ENCODE peak calls at places on chromosomes 7 and 10, in five cellular contexts. C, X, G, D and I are unnamed samples.
A peak's percentile ranks its signal among the peaks of the same experiment; 100 is the strongest.

GRCh38 chr7:137546671-137547070 is 203.1 kb upstream of the PTN start:
- DNase-seq in C (no peak), X (peak; percentile 24), G (no peak), D (no peak), I (no peak)

GRCh38 chr7:158828343-158829020 is 827 bp downstream of the ESYT2 start:
- DNase-seq in C (peak; percentile 57), X (no peak), G (no peak), D (no peak), I (no peak)

GRCh38 chr10:84541289-84541637 is 212.9 kb downstream of the CCSER2 start:
- DNase-seq in C (no peak), X (no peak), G (no peak), D (no peak), I (no peak)

GRCh38 chr7:11261470-11261869 is 287.8 kb downstream of the PHF14 start:
- DNase-seq in C (no peak), X (peak; percentile 3), G (no peak), D (no peak), I (no peak)

GRCh38 chr7:125675628-125676027 is 746.0 kb upstream of the POT1 start:
- DNase-seq in C (no peak), X (no peak), G (no peak), D (no peak), I (no peak)

GRCh38 chr7:150385240-150385830 is 6.2 kb downstream of the ZNF775 start:
- DNase-seq in C (no peak), X (no peak), G (no peak), D (no peak), I (no peak)

GRCh38 chr7:99497771-99498545 is 2.1 kb downstream of the ZNF394 start:
- DNase-seq in C (no peak), X (no peak), G (no peak), D (no peak), I (no peak)

GRCh38 chr7:83532229-83532628 is 116.7 kb downstream of the SEMA3E start:
- DNase-seq in C (no peak), X (peak; percentile 17), G (no peak), D (no peak), I (no peak)

DNA sequence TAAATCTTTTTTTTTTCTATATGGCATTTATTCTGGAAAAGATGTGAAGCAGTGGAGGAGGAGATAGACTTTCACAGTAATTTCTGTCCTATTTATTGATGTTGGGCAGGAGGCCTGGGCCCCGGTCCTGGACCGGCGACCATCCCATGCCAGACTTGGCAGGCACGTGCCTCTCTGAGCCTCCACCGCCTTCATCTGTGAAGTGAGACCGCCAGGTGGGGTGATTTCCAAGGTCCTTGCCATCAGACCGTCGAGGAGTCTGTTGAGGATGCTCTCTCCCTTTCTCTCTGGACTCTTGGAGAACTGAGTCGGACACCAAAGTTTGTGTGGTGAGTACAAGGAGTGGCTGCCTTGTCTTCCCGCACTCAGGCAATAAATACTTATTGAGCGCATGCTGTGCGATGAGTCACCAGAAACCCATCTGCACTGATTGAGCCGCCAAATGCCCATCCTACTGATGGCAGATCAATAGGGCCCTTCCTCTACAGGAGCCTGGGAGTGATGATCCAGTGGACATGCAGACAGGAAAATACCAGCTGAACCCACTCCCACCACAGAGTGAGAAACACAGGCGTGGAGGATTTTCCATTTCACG is 11.3 kb upstream of the PRKAG2 start:
- DNase-seq in C (no peak), X (peak; percentile 5), G (no peak), D (no peak), I (no peak)
- TF ChIP-seq CTCF in C (no peak), X (no peak), G (no peak), D (no peak), I (no peak)

GRCh38 chr7:27248911-27249723 is 6.5 kb downstream of the EVX1 start:
- DNase-seq in C (no peak), X (no peak), G (no peak), D (no peak), I (no peak)
- H3K4me3 ChIP-seq in C (no peak overlapping the region), X (no peak overlapping the region), G (no peak overlapping the region), D (no peak overlapping the region), I (no peak overlapping the region)

GRCh38 chr10:34260904-34261303 is 554.2 kb downstream of the PARD3 start:
- DNase-seq in C (no peak), X (no peak), G (no peak), D (no peak), I (no peak)

GRCh38 chr10:34262965-34263364 is 552.1 kb downstream of the PARD3 start:
- DNase-seq in C (no peak), X (no peak), G (no peak), D (no peak), I (no peak)
- TF ChIP-seq CTCF in C (no peak), X (no peak), G (peak; percentile 38), D (no peak), I (no peak)

GRCh38 chr10:62912086-62912485 is 95.9 kb upstream of the EGR2 start:
- DNase-seq in C (no peak), X (no peak), G (no peak), D (no peak), I (no peak)
- H3K4me3 ChIP-seq in C (no peak overlapping the region), X (no peak overlapping the region), G (no peak overlapping the region), D (no peak overlapping the region), I (no peak overlapping the region)

DNA sequence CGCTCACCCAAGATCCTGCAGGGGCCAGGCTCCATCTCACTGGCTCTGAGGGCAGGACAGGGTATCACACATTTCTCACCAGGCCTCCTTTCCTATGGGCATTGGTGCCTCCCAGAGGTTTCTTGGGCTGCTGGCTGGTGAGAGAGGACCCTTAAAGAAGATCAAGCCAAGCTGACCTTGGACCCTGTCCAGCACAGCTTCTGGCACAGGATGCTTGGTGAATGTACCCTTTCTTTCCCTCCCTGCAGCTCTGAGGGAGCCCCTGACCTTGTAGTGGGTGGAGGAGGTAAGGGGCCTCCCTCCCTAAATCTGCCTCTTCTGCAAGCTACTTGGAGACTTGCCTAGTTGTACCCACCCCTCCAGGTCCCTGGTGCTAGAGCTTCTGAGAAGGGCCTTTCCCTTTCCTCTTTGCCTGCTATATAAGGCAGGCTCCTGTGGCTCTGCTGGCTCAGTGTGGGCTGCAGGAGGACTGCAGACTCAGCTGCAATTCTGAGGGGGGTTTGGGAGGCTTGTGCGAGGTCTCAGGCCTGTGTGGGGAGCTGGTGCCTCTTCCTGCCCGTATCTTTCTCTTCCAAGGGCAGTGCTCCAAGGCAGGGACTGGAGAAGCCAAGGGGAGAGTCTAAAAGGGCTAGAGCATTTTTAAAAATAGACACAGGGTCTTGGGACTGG is 11.8 kb upstream of the TRIM8 start:
- DNase-seq in C (no peak), X (peak; percentile 43), G (no peak), D (no peak), I (no peak)
- TF ChIP-seq CTCF in C (no peak), X (no peak), G (no peak), D (no peak), I (no peak)

GRCh38 chr10:112792487-112793196 is 157.4 kb upstream of the TCF7L2 start:
- DNase-seq in C (peak; percentile 71), X (peak; percentile 25), G (no peak), D (no peak), I (no peak)

GRCh38 chr10:112794201-112794600 is 155.8 kb upstream of the TCF7L2 start:
- DNase-seq in C (no peak), X (no peak), G (no peak), D (no peak), I (no peak)

GRCh38 chr10:112791447-112791846 is 158.6 kb upstream of the TCF7L2 start:
- DNase-seq in C (no peak), X (no peak), G (no peak), D (no peak), I (no peak)

GRCh38 chr10:112795067-112795466 is 155.0 kb upstream of the TCF7L2 start:
- DNase-seq in C (no peak), X (no peak), G (no peak), D (no peak), I (no peak)

GRCh38 chr10:112793197-112793921 is 156.7 kb upstream of the TCF7L2 start:
- DNase-seq in C (no peak), X (no peak), G (no peak), D (no peak), I (no peak)
- H3K4me3 ChIP-seq in C (no peak overlapping the region), X (no peak overlapping the region), G (no peak overlapping the region), D (no peak overlapping the region), I (no peak overlapping the region)

GRCh38 chr7:93977551-93977950 is 26.6 kb downstream of the BET1 start:
- DNase-seq in C (no peak), X (no peak), G (no peak), D (no peak), I (no peak)

GRCh38 chr7:93973134-93973533 is 31.0 kb downstream of the BET1 start:
- DNase-seq in C (no peak), X (peak; percentile 2), G (no peak), D (no peak), I (no peak)

GRCh38 chr7:93968911-93969620 is 35.1 kb downstream of the BET1 start:
- DNase-seq in C (no peak), X (no peak), G (no peak), D (no peak), I (no peak)

DNA sequence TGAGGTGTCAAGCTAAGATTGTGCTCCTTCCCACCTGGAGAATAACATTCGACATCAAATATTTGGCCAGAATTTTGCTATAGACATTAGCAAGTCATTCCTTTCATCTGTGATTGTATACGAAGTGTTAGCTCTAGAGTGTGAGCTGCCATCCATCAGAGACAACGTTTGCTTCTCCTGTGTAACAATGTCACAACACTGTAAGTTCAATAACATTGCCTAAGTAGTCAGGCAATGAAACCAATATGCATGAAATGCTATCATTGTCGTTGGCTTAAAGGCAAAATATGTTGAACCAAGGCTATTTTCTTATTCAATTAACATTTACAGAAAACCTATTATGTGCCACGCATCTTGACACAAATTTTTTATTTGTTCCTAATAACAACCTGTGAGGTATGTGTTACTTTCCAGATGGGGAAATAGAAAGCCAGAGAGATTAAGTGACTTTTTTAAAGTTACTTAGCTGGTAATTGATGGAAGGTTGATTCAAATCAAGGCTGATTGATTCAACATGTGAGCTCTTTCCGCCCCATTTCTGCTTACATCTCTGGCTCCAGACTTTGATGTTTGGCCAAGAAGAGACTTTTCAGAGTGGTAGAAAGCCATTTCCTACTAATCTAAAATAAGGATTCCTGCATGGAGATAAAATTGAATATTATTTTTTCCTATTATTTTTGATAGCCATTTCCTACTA is 32.0 kb downstream of the BET1 start:
- DNase-seq in C (no peak), X (no peak), G (no peak), D (no peak), I (no peak)
- TF ChIP-seq CTCF in C (no peak), X (no peak), G (no peak), D (no peak), I (no peak)